ENCODE peak calls at places on chromosomes 2 and 18, in seven cellular contexts. One of them, this sample, is unnamed.

GRCh38 chr2:6772366-6772710 is 93.4 kb downstream of the CMPK2 start:
- DNase-seq in HepG2: no peak
- DNase-seq in H1: peak
- DNase-seq in GM12878: no peak
- DNase-seq in SK-N-SH: peak
- DNase-seq in WTC11: no peak
- DNase-seq in IMR-90: peak
- DNase-seq in this sample: no peak

GRCh38 chr18:31736630-31737029 is 24.1 kb downstream of the SLC25A52 start:
- DNase-seq in WTC11: no peak
- DNase-seq in SK-N-SH: no peak
- DNase-seq in H1: no peak
- DNase-seq in GM12878: peak
- DNase-seq in IMR-90: no peak
- DNase-seq in HepG2: no peak
- DNase-seq in this sample: no peak

GRCh38 chr2:167509585-167509984 is 621.3 kb downstream of the XIRP2 start:
- DNase-seq in IMR-90: peak
- DNase-seq in SK-N-SH: no peak
- DNase-seq in WTC11: no peak
- DNase-seq in HepG2: peak
- DNase-seq in GM12878: no peak
- DNase-seq in H1: no peak
- DNase-seq in this sample: no peak

GRCh38 chr18:58934933-58935577 is 70.4 kb downstream of the ZNF532 start:
- DNase-seq in IMR-90: no peak
- DNase-seq in GM12878: no peak
- DNase-seq in HepG2: no peak
- DNase-seq in H1: no peak
- DNase-seq in SK-N-SH: no peak
- DNase-seq in WTC11: no peak
- DNase-seq in this sample: no peak

GRCh38 chr18:45166341-45167108 is 448.8 kb upstream of the SLC14A2 start:
- DNase-seq in SK-N-SH: no peak
- DNase-seq in WTC11: no peak
- DNase-seq in IMR-90: peak
- DNase-seq in H1: no peak
- DNase-seq in HepG2: no peak
- DNase-seq in GM12878: no peak
- DNase-seq in this sample: peak

GRCh38 chr18:45652703-45653490 is 37.6 kb downstream of the SLC14A2 start:
- DNase-seq in H1: no peak
- DNase-seq in WTC11: no peak
- DNase-seq in IMR-90: peak
- DNase-seq in HepG2: no peak
- DNase-seq in SK-N-SH: no peak
- DNase-seq in GM12878: no peak
- DNase-seq in this sample: no peak

GRCh38 chr18:48923746-48924580 is 26.8 kb downstream of the SMAD7 start:
- DNase-seq in H1: no peak
- DNase-seq in SK-N-SH: no peak
- DNase-seq in GM12878: no peak
- DNase-seq in IMR-90: peak
- DNase-seq in WTC11: no peak
- DNase-seq in HepG2: no peak
- DNase-seq in this sample: no peak

GRCh38 chr2:191467113-191467512 is 210.8 kb upstream of the NABP1 start:
- DNase-seq in SK-N-SH: no peak
- DNase-seq in IMR-90: no peak
- DNase-seq in WTC11: no peak
- DNase-seq in GM12878: no peak
- DNase-seq in HepG2: no peak
- DNase-seq in H1: no peak
- DNase-seq in this sample: no peak

GRCh38 chr2:120887844-120888243 is 152.2 kb downstream of the GLI2 start:
- DNase-seq in SK-N-SH: no peak
- DNase-seq in GM12878: no peak
- DNase-seq in H1: no peak
- DNase-seq in HepG2: no peak
- DNase-seq in WTC11: no peak
- DNase-seq in IMR-90: no peak
- DNase-seq in this sample: no peak

GRCh38 chr2:61658841-61659780 is 121.0 kb upstream of the XPO1 start:
- DNase-seq in HepG2: peak
- DNase-seq in GM12878: peak
- DNase-seq in H1: no peak
- DNase-seq in IMR-90: peak
- DNase-seq in WTC11: no peak
- DNase-seq in SK-N-SH: peak
- DNase-seq in this sample: peak

GRCh38 chr2:219522111-219523030 is 8.1 kb downstream of the ASIC4 start:
- DNase-seq in H1: no peak
- DNase-seq in WTC11: peak
- DNase-seq in SK-N-SH: no peak
- DNase-seq in GM12878: no peak
- DNase-seq in HepG2: no peak
- DNase-seq in IMR-90: peak
- DNase-seq in this sample: no peak

GRCh38 chr2:174195253-174195652 is 53.1 kb downstream of the OLA1 start:
- DNase-seq in HepG2: no peak
- DNase-seq in GM12878: no peak
- DNase-seq in H1: no peak
- DNase-seq in IMR-90: peak
- DNase-seq in SK-N-SH: no peak
- DNase-seq in WTC11: no peak
- DNase-seq in this sample: no peak

GRCh38 chr2:232887171-232887850 is 17.2 kb downstream of the SNORC start:
- DNase-seq in IMR-90: no peak
- DNase-seq in HepG2: no peak
- DNase-seq in GM12878: no peak
- DNase-seq in H1: no peak
- DNase-seq in SK-N-SH: peak
- DNase-seq in WTC11: peak
- DNase-seq in this sample: peak

GRCh38 chr18:28065031-28065792 is 111.7 kb downstream of the CDH2 start:
- DNase-seq in WTC11: no peak
- DNase-seq in IMR-90: peak
- DNase-seq in SK-N-SH: no peak
- DNase-seq in GM12878: no peak
- DNase-seq in H1: no peak
- DNase-seq in HepG2: peak
- DNase-seq in this sample: peak

GRCh38 chr2:85799215-85799956 is 45.6 kb downstream of the ATOH8 start:
- DNase-seq in WTC11: no peak
- DNase-seq in HepG2: peak
- DNase-seq in SK-N-SH: no peak
- DNase-seq in GM12878: no peak
- DNase-seq in H1: no peak
- DNase-seq in IMR-90: no peak
- DNase-seq in this sample: peak

GRCh38 chr18:24631238-24632025 is 171.0 kb downstream of the HRH4 start:
- DNase-seq in WTC11: peak
- DNase-seq in H1: peak
- DNase-seq in SK-N-SH: no peak
- DNase-seq in HepG2: no peak
- DNase-seq in IMR-90: peak
- DNase-seq in GM12878: no peak
- DNase-seq in this sample: no peak

GRCh38 chr2:218329027-218329825 is 27.4 kb upstream of the CATIP start:
- DNase-seq in GM12878: peak
- DNase-seq in IMR-90: no peak
- DNase-seq in SK-N-SH: no peak
- DNase-seq in H1: no peak
- DNase-seq in WTC11: no peak
- DNase-seq in HepG2: no peak
- DNase-seq in this sample: no peak

GRCh38 chr2:218332288-218332687 is 24.4 kb upstream of the CATIP start:
- DNase-seq in IMR-90: no peak
- DNase-seq in HepG2: no peak
- DNase-seq in WTC11: no peak
- DNase-seq in GM12878: no peak
- DNase-seq in H1: no peak
- DNase-seq in SK-N-SH: no peak
- DNase-seq in this sample: no peak

GRCh38 chr2:218329826-218330651 is 26.6 kb upstream of the CATIP start:
- DNase-seq in GM12878: peak
- DNase-seq in HepG2: no peak
- DNase-seq in H1: no peak
- DNase-seq in SK-N-SH: no peak
- DNase-seq in IMR-90: no peak
- DNase-seq in WTC11: no peak
- DNase-seq in this sample: no peak

GRCh38 chr2:218334531-218334930 is 22.1 kb upstream of the CATIP start:
- DNase-seq in H1: no peak
- DNase-seq in HepG2: no peak
- DNase-seq in SK-N-SH: no peak
- DNase-seq in IMR-90: no peak
- DNase-seq in WTC11: no peak
- DNase-seq in GM12878: no peak
- DNase-seq in this sample: no peak

DNA sequence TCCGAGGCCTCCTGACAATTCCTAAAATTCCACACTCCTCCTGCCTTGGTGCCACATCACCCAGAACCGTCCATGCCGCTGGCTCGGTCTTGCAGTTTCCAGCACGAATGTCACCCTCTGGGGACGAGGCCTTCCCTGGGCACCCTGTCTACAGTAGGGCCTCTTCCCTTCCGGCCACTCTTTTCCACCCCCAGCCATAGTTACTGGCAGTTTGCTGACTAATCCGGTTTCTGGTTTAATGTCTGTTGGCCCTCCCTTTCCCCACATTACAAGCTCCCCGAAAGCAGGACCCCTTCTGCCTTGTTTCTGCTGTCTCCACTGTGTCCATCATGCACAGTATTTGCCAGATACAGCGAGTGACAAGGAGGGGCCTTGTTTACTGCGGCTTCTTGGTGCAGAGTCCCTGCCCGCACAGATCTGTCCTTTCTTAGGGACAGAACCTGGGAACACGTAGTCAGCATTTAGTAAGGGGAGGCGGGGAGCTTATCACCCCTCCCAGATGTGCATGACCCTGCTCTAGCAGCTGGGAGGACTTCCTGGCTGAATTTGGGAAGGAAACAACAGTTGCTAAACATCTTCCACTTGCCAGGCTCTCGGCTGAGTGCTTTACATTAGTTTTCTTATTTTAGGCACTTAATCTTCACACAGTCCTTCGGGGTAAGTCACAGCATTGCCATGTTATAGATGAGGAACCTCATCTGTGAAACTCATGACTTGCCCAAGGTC is 23.6 kb upstream of the CATIP start:
- DNase-seq in H1: no peak
- DNase-seq in SK-N-SH: no peak
- DNase-seq in HepG2: no peak
- DNase-seq in IMR-90: no peak
- DNase-seq in GM12878: no peak
- DNase-seq in WTC11: no peak
- DNase-seq in this sample: no peak
- TF ChIP-seq USF2 in H1: no peak
- TF ChIP-seq USF2 in SK-N-SH: no peak
- TF ChIP-seq USF2 in HepG2: no peak
- TF ChIP-seq USF2 in IMR-90: no peak
- TF ChIP-seq USF2 in GM12878: no peak
- TF ChIP-seq USF2 in WTC11: no peak
- TF ChIP-seq USF2 in this sample: no peak

DNA sequence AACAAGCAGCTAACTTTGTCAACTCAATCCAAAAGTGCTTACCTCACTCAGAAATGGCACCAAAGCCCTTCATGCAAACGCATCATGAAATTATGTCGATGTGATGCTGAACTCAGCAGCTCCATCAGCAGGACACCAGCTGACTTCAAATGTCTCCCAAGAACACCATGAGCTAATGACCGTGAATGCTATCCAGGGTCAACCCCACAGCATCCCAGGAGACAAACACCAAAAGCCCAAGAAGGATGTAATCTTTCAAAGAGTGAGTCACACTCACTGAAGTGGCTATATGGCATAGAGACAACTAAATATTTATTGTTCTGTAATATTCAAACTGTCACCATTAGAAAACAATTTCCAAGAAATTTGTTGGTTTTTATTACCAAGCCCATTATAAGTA is 164.8 kb upstream of the CCDC68 start:
- DNase-seq in GM12878: no peak
- DNase-seq in SK-N-SH: no peak
- DNase-seq in WTC11: no peak
- DNase-seq in IMR-90: peak
- DNase-seq in HepG2: no peak
- DNase-seq in H1: no peak
- DNase-seq in this sample: peak
- TF ChIP-seq USF2 in GM12878: no peak
- TF ChIP-seq USF2 in SK-N-SH: no peak
- TF ChIP-seq USF2 in WTC11: no peak
- TF ChIP-seq USF2 in IMR-90: no peak
- TF ChIP-seq USF2 in HepG2: no peak
- TF ChIP-seq USF2 in H1: no peak
- TF ChIP-seq USF2 in this sample: no peak

GRCh38 chr2:101986804-101987740 is 4.7 kb upstream of the IL1R2 start:
- DNase-seq in HepG2: peak
- DNase-seq in H1: no peak
- DNase-seq in SK-N-SH: no peak
- DNase-seq in WTC11: no peak
- DNase-seq in GM12878: no peak
- DNase-seq in IMR-90: no peak
- DNase-seq in this sample: no peak
- TF ChIP-seq USF2 in HepG2: no peak
- TF ChIP-seq USF2 in H1: no peak
- TF ChIP-seq USF2 in SK-N-SH: no peak
- TF ChIP-seq USF2 in WTC11: no peak
- TF ChIP-seq USF2 in GM12878: no peak
- TF ChIP-seq USF2 in IMR-90: no peak
- TF ChIP-seq USF2 in this sample: no peak

GRCh38 chr2:4937550-4937949 is 754.6 kb upstream of the SOX11 start:
- DNase-seq in H1: no peak
- DNase-seq in IMR-90: no peak
- DNase-seq in WTC11: no peak
- DNase-seq in HepG2: no peak
- DNase-seq in GM12878: no peak
- DNase-seq in SK-N-SH: peak
- DNase-seq in this sample: no peak

DNA sequence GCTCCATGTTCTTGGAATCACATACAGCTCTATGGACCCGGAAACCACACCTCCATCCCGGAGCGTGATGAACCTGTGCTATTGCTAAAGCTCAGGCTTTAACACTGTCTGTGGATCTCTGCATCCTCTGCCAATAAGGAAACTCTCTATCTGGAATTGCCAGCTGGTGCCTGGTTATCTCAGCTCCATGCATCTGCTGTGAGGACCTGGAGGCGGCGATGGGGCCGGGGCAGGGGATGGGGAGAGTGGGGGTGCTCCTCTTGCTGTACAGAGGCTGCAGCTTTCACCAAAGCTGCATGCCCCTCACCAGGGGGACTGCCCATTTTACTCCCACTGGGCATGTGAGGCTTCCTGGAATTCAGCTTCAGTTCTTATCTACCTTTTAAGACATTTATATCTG is 753.9 kb upstream of the SOX11 start:
- DNase-seq in SK-N-SH: peak
- DNase-seq in WTC11: no peak
- DNase-seq in GM12878: no peak
- DNase-seq in H1: no peak
- DNase-seq in IMR-90: no peak
- DNase-seq in HepG2: no peak
- DNase-seq in this sample: no peak
- TF ChIP-seq USF2 in SK-N-SH: no peak
- TF ChIP-seq USF2 in WTC11: no peak
- TF ChIP-seq USF2 in GM12878: no peak
- TF ChIP-seq USF2 in H1: no peak
- TF ChIP-seq USF2 in IMR-90: no peak
- TF ChIP-seq USF2 in HepG2: no peak
- TF ChIP-seq USF2 in this sample: no peak

GRCh38 chr2:241082338-241083090 is 19.6 kb downstream of the MTERF4 start:
- DNase-seq in IMR-90: no peak
- DNase-seq in SK-N-SH: no peak
- DNase-seq in GM12878: no peak
- DNase-seq in WTC11: no peak
- DNase-seq in HepG2: no peak
- DNase-seq in H1: peak
- DNase-seq in this sample: no peak
- TF ChIP-seq USF2 in IMR-90: no peak
- TF ChIP-seq USF2 in SK-N-SH: no peak
- TF ChIP-seq USF2 in GM12878: no peak
- TF ChIP-seq USF2 in WTC11: no peak
- TF ChIP-seq USF2 in HepG2: no peak
- TF ChIP-seq USF2 in H1: no peak
- TF ChIP-seq USF2 in this sample: no peak

This sample was measured in A549.